ENCODE peak calls at places on chromosome 16, in six cellular contexts. U, G, F, R, D and S are unnamed samples.

GRCh38 chr16:75626806-75627205 is 3.7 kb upstream of the ADAT1 start:
- DNase-seq in U (no peak), G (no peak), F (no peak), R (no peak), D (no peak), S (no peak)

GRCh38 chr16:27020031-27020430 is 46.7 kb upstream of the C16orf82 start:
- DNase-seq in U (no peak), G (no peak), F (no peak), R (no peak), D (no peak), S (no peak)

GRCh38 chr16:86611517-86611840 is 33.1 kb downstream of the FOXL1 start:
- DNase-seq in U (peak), G (no peak), F (no peak), R (no peak), D (no peak), S (no peak)

GRCh38 chr16:15958703-15959348 is 9.4 kb downstream of the ABCC1 start:
- DNase-seq in U (no peak), G (no peak), F (no peak), R (no peak), D (no peak), S (no peak)

GRCh38 chr16:49484454-49484853 is 110.8 kb downstream of the C16orf78 start:
- DNase-seq in U (no peak), G (peak), F (peak), R (peak), D (no peak), S (no peak)

GRCh38 chr16:79758615-79759346 is 158.2 kb upstream of the MAF start:
- DNase-seq in U (no peak), G (no peak), F (peak), R (no peak), D (no peak), S (no peak)

GRCh38 chr16:12153662-12154061 is 177.1 kb downstream of the SNX29 start:
- DNase-seq in U (no peak), G (no peak), F (no peak), R (no peak), D (no peak), S (no peak)

GRCh38 chr16:65919977-65920376 is 446.5 kb upstream of the CDH5 start:
- DNase-seq in U (no peak), G (no peak), F (no peak), R (no peak), D (no peak), S (no peak)

GRCh38 chr16:17817260-17817659 is 346.5 kb upstream of the XYLT1 start:
- DNase-seq in U (no peak), G (no peak), F (no peak), R (no peak), D (no peak), S (no peak)

GRCh38 chr16:30151091-30151490 is 28.1 kb upstream of the MAPK3 start:
- DNase-seq in U (no peak), G (no peak), F (no peak), R (no peak), D (no peak), S (no peak)

DNA sequence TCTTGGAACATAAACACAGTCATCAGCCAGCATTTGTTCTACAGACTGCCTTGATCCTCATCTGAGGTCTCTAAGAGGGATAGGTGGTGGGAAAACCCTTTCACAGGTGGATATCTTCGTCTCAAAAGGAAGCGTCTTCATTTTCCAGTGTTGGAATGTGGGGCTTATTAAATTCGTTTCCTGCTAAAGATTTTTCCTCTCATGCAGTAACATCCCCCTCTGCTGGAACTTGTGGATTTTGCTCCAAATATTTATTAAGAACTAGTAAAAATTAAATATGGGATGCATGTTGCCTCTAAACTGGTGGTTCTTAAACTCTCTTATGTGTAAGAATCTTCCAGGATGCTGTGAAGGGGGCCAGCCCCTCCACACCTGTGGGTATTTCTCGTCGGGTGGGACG is 20.1 kb upstream of the MLYCD start:
- DNase-seq in U (peak), G (no peak), F (peak), R (peak), D (peak), S (no peak)
- TF ChIP-seq RAD21 in U (peak), G (peak), F (peak), R (peak), D (peak), S (peak)

DNA sequence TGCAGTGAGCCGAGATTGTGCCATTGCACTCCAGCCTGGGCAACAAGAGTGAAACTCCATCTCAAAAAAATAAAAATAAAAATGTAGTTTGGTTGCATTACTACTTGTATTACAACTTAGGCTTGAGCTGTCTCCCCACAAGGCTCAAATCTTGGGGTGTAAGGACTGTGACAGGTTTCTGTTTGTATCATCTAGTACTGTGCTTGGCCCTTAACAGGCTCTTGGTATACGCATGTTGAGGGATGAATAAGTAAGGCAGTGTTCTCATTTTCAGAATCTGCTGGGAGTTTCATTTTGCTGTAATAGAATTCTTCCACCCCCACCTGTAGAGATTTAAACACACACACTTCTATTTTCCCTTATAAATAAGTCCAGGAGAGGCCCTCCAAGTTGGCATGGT is 289.4 kb upstream of the EEF2KMT start:
- DNase-seq in U (no peak), G (no peak), F (no peak), R (no peak), D (no peak), S (no peak)
- TF ChIP-seq RAD21 in U (no peak), G (no peak), F (no peak), R (no peak), D (no peak), S (no peak)

DNA sequence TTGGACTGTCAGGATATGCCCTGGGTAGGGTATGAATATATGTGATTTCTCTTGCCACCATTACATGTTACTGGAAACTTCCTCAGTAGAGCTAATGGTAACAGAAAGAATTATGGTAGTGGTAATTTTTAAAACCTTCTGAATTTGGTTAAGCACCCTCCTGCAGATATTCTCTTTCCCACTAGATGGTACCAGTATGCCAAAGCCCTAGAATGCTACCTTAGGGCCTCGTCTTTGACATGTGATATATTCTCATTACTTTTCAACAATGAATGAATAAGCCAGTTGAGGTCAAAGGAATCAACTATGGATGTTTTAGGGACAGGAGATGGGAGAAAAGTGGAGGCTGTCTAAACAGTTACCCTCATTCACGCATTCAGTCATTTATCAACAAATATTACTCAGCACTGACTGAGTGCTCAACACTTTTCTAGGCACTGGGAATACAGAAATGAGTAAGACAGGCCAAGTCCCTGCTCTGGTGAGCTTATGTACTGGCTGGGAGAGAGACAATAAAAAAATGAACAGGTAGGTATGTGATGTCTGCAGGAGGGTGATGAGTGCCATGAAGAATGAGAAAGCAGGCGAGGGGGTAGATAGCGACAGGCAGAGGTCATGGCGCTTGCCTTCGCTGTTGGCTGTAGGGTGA is 14.7 kb downstream of the CDH13 start:
- DNase-seq in U (peak), G (no peak), F (no peak), R (no peak), D (no peak), S (no peak)
- TF ChIP-seq RAD21 in U (peak), G (peak), F (peak), R (peak), D (peak), S (peak)

GRCh38 chr16:8862309-8863130 is 6.3 kb downstream of the CARHSP1 start:
- DNase-seq in U (no peak), G (no peak), F (no peak), R (no peak), D (no peak), S (no peak)

GRCh38 chr16:8858994-8859912 is 9.6 kb downstream of the CARHSP1 start:
- DNase-seq in U (no peak), G (no peak), F (no peak), R (no peak), D (no peak), S (no peak)

GRCh38 chr16:8863594-8864424 is 5.0 kb downstream of the CARHSP1 start:
- DNase-seq in U (no peak), G (peak), F (no peak), R (no peak), D (no peak), S (no peak)

GRCh38 chr16:8859913-8860881 is 8.6 kb downstream of the CARHSP1 start:
- DNase-seq in U (peak), G (no peak), F (no peak), R (no peak), D (no peak), S (no peak)

GRCh38 chr16:8861563-8862308 is 7.1 kb downstream of the CARHSP1 start:
- DNase-seq in U (no peak), G (no peak), F (no peak), R (no peak), D (no peak), S (no peak)
- TF ChIP-seq RAD21 in U (no peak), G (no peak), F (no peak), R (no peak), D (no peak), S (no peak)

GRCh38 chr16:68503334-68503733 is 35.8 kb upstream of the ZFP90 start:
- DNase-seq in U (peak), G (no peak), F (no peak), R (no peak), D (no peak), S (no peak)
- TF ChIP-seq RAD21 in U (no peak), G (no peak), F (no peak), R (no peak), D (no peak), S (no peak)

DNA sequence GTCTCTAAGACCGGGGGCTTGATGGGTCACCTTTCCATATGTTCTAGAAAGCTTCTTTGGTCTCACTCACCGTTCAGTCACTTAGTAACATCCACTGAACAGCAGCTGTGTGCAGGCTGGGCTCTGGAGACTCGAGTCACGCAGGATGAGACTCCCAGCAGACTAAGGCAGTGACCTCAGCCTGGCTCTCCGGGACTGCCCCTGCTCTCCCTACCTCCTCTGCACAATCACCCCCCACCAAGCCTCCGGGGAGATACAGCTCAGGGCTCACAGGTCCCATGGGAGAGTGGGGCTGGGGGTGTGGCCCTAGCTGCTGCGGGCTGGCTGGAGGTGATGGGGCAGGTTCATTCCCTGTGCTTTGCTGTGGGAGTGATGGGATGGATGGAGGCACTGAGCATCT is 14.1 kb downstream of the FLYWCH2 start:
- DNase-seq in U (peak), G (no peak), F (no peak), R (no peak), D (no peak), S (no peak)
- TF ChIP-seq RAD21 in U (no peak), G (no peak), F (no peak), R (no peak), D (no peak), S (no peak)

GRCh38 chr16:85151603-85152413 is 39.5 kb upstream of the CIBAR2 start:
- DNase-seq in U (peak), G (peak), F (no peak), R (peak), D (no peak), S (no peak)
- TF ChIP-seq RAD21 in U (no peak), G (no peak), F (no peak), R (peak), D (no peak), S (no peak)

DNA sequence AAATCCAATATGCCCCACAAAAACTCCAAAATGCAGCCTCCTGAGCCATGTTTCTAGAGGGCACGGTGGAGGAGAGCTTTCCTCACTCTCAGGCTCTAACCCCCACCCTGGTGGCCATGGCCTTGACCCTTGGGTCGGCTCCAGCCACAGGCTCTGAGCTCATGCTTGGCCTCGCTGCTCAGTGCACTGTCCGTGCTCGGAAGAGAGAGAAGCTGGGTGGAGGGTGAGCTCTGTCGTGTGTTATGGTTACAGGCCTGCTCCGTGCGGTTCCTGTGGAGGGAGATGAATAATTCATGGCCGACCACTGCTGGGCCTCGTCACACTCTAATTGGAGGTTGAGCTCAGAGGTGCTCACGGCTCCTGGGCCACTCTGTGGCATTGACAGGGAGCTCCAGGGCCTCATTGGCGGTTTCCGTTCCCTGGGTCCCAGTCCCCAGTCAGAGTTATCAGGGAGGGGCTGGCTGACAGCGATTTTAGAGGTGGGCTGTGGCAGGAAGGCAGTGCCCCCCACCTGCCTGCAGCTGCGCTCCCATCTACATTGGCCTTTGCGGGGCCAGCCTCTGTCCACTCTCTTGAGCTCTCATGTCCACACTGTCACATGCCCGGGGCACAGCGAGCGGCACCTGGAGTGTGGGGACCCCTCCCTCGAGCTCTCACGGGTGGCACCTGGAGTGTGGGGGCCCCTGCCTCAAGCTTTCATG is 24.9 kb downstream of the ACSF3 start:
- DNase-seq in U (no peak), G (no peak), F (no peak), R (no peak), D (no peak), S (no peak)
- TF ChIP-seq RAD21 in U (no peak), G (no peak), F (no peak), R (no peak), D (no peak), S (no peak)

GRCh38 chr16:22093952-22094351 is 1.6 kb downstream of the VWA3A start:
- DNase-seq in U (no peak), G (no peak), F (no peak), R (no peak), D (no peak), S (no peak)
- TF ChIP-seq RAD21 in U (no peak), G (no peak), F (no peak), R (no peak), D (no peak), S (no peak)

GRCh38 chr16:52193441-52193840 is 353.5 kb downstream of the TOX3 start:
- DNase-seq in U (no peak), G (no peak), F (no peak), R (no peak), D (no peak), S (no peak)
- TF ChIP-seq RAD21 in U (no peak), G (no peak), F (no peak), R (no peak), D (no peak), S (no peak)